ENCODE peak calls at places on chromosomes 11 and 22, in nine cellular contexts. One of them, this sample, is unnamed.

GRCh38 chr11:125091247-125091876 is 20.1 kb downstream of the TMEM218 start:
- DNase-seq in brain microvascular endothelial cell: peak
- DNase-seq in CD8-positive, alpha-beta T cell: no peak
- DNase-seq in H1: peak
- DNase-seq in lung: no peak
- DNase-seq in A673: peak
- DNase-seq in hepatocyte: peak
- DNase-seq in cardiac muscle cell: peak
- DNase-seq in esophagus squamous epithelium: no peak
- DNase-seq in this sample: peak

GRCh38 chr11:121596195-121597145 is 143.7 kb upstream of the SORL1-AS1 start:
- DNase-seq in cardiac muscle cell: no peak
- DNase-seq in hepatocyte: no peak
- DNase-seq in esophagus squamous epithelium: no peak
- DNase-seq in A673: no peak
- DNase-seq in H1: no peak
- DNase-seq in lung: no peak
- DNase-seq in brain microvascular endothelial cell: no peak
- DNase-seq in CD8-positive, alpha-beta T cell: no peak
- DNase-seq in this sample: no peak

GRCh38 chr11:47847892-47848635 is at the start of gene NUP160:
- DNase-seq in cardiac muscle cell: peak
- DNase-seq in CD8-positive, alpha-beta T cell: peak
- DNase-seq in hepatocyte: peak
- DNase-seq in esophagus squamous epithelium: peak
- DNase-seq in lung: peak
- DNase-seq in brain microvascular endothelial cell: peak
- DNase-seq in H1: peak
- DNase-seq in A673: peak
- DNase-seq in this sample: peak

GRCh38 chr11:106156290-106156937 is 79.0 kb downstream of the AASDHPPT start:
- DNase-seq in brain microvascular endothelial cell: peak
- DNase-seq in H1: no peak
- DNase-seq in hepatocyte: peak
- DNase-seq in cardiac muscle cell: peak
- DNase-seq in A673: peak
- DNase-seq in esophagus squamous epithelium: no peak
- DNase-seq in lung: no peak
- DNase-seq in CD8-positive, alpha-beta T cell: no peak
- DNase-seq in this sample: peak

GRCh38 chr11:44133335-44133946 is 38.0 kb downstream of the EXT2 start:
- DNase-seq in brain microvascular endothelial cell: peak
- DNase-seq in lung: no peak
- DNase-seq in H1: no peak
- DNase-seq in A673: peak
- DNase-seq in CD8-positive, alpha-beta T cell: no peak
- DNase-seq in esophagus squamous epithelium: no peak
- DNase-seq in cardiac muscle cell: peak
- DNase-seq in hepatocyte: peak
- DNase-seq in this sample: peak

GRCh38 chr11:34599406-34599901 is 21.4 kb upstream of the EHF start:
- DNase-seq in H1: no peak
- DNase-seq in brain microvascular endothelial cell: peak
- DNase-seq in A673: peak
- DNase-seq in esophagus squamous epithelium: no peak
- DNase-seq in hepatocyte: peak
- DNase-seq in cardiac muscle cell: no peak
- DNase-seq in CD8-positive, alpha-beta T cell: no peak
- DNase-seq in lung: no peak
- DNase-seq in this sample: no peak

GRCh38 chr11:132106336-132106982 is 736.0 kb downstream of the NTM start:
- DNase-seq in H1: no peak
- DNase-seq in cardiac muscle cell: no peak
- DNase-seq in hepatocyte: no peak
- DNase-seq in esophagus squamous epithelium: no peak
- DNase-seq in A673: no peak
- DNase-seq in brain microvascular endothelial cell: no peak
- DNase-seq in lung: no peak
- DNase-seq in CD8-positive, alpha-beta T cell: no peak
- DNase-seq in this sample: no peak

GRCh38 chr22:27718186-27719032 is 83.1 kb downstream of the MN1 start:
- DNase-seq in brain microvascular endothelial cell: peak
- DNase-seq in lung: peak
- DNase-seq in esophagus squamous epithelium: no peak
- DNase-seq in CD8-positive, alpha-beta T cell: no peak
- DNase-seq in cardiac muscle cell: peak
- DNase-seq in hepatocyte: peak
- DNase-seq in H1: no peak
- DNase-seq in A673: peak
- DNase-seq in this sample: peak

GRCh38 chr22:23212061-23213030 is 32.0 kb downstream of the BCR start:
- DNase-seq in brain microvascular endothelial cell: no peak
- DNase-seq in H1: no peak
- DNase-seq in CD8-positive, alpha-beta T cell: no peak
- DNase-seq in hepatocyte: no peak
- DNase-seq in A673: no peak
- DNase-seq in esophagus squamous epithelium: no peak
- DNase-seq in cardiac muscle cell: peak
- DNase-seq in lung: no peak
- DNase-seq in this sample: no peak

GRCh38 chr11:80204021-80204420 is 763.2 kb upstream of the TENM4 start:
- DNase-seq in hepatocyte: no peak
- DNase-seq in H1: no peak
- DNase-seq in brain microvascular endothelial cell: no peak
- DNase-seq in cardiac muscle cell: no peak
- DNase-seq in A673: no peak
- DNase-seq in esophagus squamous epithelium: no peak
- DNase-seq in CD8-positive, alpha-beta T cell: no peak
- DNase-seq in lung: no peak
- DNase-seq in this sample: no peak

GRCh38 chr11:114354076-114354475 is 46.2 kb downstream of the C11orf71 start:
- DNase-seq in hepatocyte: no peak
- DNase-seq in CD8-positive, alpha-beta T cell: no peak
- DNase-seq in H1: no peak
- DNase-seq in esophagus squamous epithelium: no peak
- DNase-seq in A673: peak
- DNase-seq in cardiac muscle cell: no peak
- DNase-seq in lung: no peak
- DNase-seq in brain microvascular endothelial cell: peak
- DNase-seq in this sample: no peak

GRCh38 chr11:20161230-20161918 is 1.1 kb upstream of the DBX1 start:
- DNase-seq in H1: no peak
- DNase-seq in esophagus squamous epithelium: no peak
- DNase-seq in lung: no peak
- DNase-seq in brain microvascular endothelial cell: no peak
- DNase-seq in A673: no peak
- DNase-seq in hepatocyte: peak
- DNase-seq in cardiac muscle cell: peak
- DNase-seq in CD8-positive, alpha-beta T cell: no peak
- DNase-seq in this sample: peak

GRCh38 chr11:8917157-8917820 is 6.3 kb downstream of the AKIP1 start:
- DNase-seq in hepatocyte: peak
- DNase-seq in esophagus squamous epithelium: no peak
- DNase-seq in CD8-positive, alpha-beta T cell: no peak
- DNase-seq in brain microvascular endothelial cell: peak
- DNase-seq in A673: peak
- DNase-seq in cardiac muscle cell: peak
- DNase-seq in H1: no peak
- DNase-seq in lung: peak
- DNase-seq in this sample: peak

GRCh38 chr11:33690290-33691050 is 10.2 kb downstream of the C11orf91 start:
- DNase-seq in lung: no peak
- DNase-seq in CD8-positive, alpha-beta T cell: no peak
- DNase-seq in H1: no peak
- DNase-seq in esophagus squamous epithelium: no peak
- DNase-seq in brain microvascular endothelial cell: peak
- DNase-seq in A673: no peak
- DNase-seq in cardiac muscle cell: no peak
- DNase-seq in hepatocyte: peak
- DNase-seq in this sample: no peak

GRCh38 chr11:66684635-66685034 is 6.9 kb upstream of the RBM4B start:
- DNase-seq in lung: no peak
- DNase-seq in esophagus squamous epithelium: no peak
- DNase-seq in CD8-positive, alpha-beta T cell: no peak
- DNase-seq in hepatocyte: no peak
- DNase-seq in H1: no peak
- DNase-seq in brain microvascular endothelial cell: no peak
- DNase-seq in cardiac muscle cell: no peak
- DNase-seq in A673: no peak
- DNase-seq in this sample: no peak

GRCh38 chr11:72233773-72234513 is 9.4 kb downstream of the INPPL1 start:
- DNase-seq in hepatocyte: no peak
- DNase-seq in H1: no peak
- DNase-seq in esophagus squamous epithelium: no peak
- DNase-seq in CD8-positive, alpha-beta T cell: no peak
- DNase-seq in lung: no peak
- DNase-seq in brain microvascular endothelial cell: no peak
- DNase-seq in A673: no peak
- DNase-seq in cardiac muscle cell: no peak
- DNase-seq in this sample: peak

GRCh38 chr11:130527648-130528300 is 79.3 kb downstream of the ADAMTS15 start:
- DNase-seq in hepatocyte: no peak
- DNase-seq in A673: no peak
- DNase-seq in cardiac muscle cell: peak
- DNase-seq in H1: no peak
- DNase-seq in CD8-positive, alpha-beta T cell: no peak
- DNase-seq in esophagus squamous epithelium: no peak
- DNase-seq in brain microvascular endothelial cell: peak
- DNase-seq in lung: no peak
- DNase-seq in this sample: peak

GRCh38 chr11:104899226-104899625 is 966 bp upstream of the CASP12 start:
- DNase-seq in esophagus squamous epithelium: no peak
- DNase-seq in cardiac muscle cell: no peak
- DNase-seq in H1: no peak
- DNase-seq in CD8-positive, alpha-beta T cell: no peak
- DNase-seq in A673: no peak
- DNase-seq in brain microvascular endothelial cell: no peak
- DNase-seq in hepatocyte: no peak
- DNase-seq in lung: no peak
- DNase-seq in this sample: peak

GRCh38 chr11:11978792-11979486 is 29.5 kb downstream of the DKK3 start:
- DNase-seq in cardiac muscle cell: no peak
- DNase-seq in hepatocyte: no peak
- DNase-seq in brain microvascular endothelial cell: peak
- DNase-seq in CD8-positive, alpha-beta T cell: no peak
- DNase-seq in lung: no peak
- DNase-seq in esophagus squamous epithelium: no peak
- DNase-seq in H1: no peak
- DNase-seq in A673: peak
- DNase-seq in this sample: peak
- H3K27ac ChIP-seq in cardiac muscle cell: peak
- H3K27ac ChIP-seq in hepatocyte: peak
- H3K27ac ChIP-seq in brain microvascular endothelial cell: peak
- H3K27ac ChIP-seq in CD8-positive, alpha-beta T cell: no peak
- H3K27ac ChIP-seq in lung: peak
- H3K27ac ChIP-seq in esophagus squamous epithelium: peak
- H3K27ac ChIP-seq in H1: no peak
- H3K27ac ChIP-seq in A673: peak
- H3K27ac ChIP-seq in this sample: peak

DNA sequence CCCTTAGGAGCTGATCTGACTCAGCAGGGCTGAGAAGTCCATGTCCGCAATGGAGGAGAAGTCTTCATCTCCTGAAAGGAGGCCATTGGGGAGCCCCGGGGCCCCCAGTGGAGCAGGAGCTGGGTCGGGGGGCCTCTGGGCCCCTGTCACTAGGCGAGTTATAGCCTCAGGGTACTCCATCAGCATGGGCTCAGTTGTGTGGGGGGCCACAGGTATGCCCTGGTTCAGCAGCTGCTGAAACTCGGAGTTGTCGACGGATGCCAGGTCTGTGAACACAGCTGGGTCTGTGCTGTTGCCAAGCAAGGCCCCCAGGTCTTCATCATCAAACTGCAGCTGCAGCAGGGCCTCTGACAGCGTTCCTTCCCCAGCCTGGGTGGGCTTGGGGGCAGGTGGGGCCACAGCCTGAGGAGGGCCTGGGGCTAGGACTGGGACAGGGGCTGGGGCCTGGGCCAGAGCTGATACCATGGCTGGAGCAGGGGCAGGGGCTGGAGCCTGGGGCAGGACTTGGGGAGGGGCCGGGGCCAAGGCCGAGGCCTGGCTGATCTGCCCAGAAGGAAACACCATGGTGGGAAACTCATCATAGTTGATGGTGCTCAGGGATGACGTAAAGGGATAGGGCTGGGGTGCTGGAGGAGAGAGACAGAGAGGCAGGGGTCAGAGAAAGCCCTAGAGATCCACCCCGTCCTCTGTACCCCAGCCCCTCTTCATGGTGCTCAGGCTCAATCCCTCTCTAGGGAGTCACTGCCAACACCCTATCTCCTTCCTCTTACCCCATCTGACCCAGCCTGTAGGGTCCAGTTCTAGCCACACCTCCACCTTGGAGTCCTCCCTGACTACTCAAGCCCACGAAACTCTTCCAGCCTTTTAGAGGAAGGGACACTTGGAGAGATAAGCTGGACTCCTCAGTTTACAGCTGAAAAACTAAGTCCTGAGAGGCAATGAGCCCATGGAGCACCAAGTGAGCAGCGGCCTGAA is 8.1 kb downstream of the RELA start:
- DNase-seq in brain microvascular endothelial cell: no peak
- DNase-seq in H1: no peak
- DNase-seq in A673: no peak
- DNase-seq in CD8-positive, alpha-beta T cell: no peak
- DNase-seq in cardiac muscle cell: no peak
- DNase-seq in esophagus squamous epithelium: no peak
- DNase-seq in hepatocyte: peak
- DNase-seq in lung: no peak
- DNase-seq in this sample: peak
- H3K27ac ChIP-seq in brain microvascular endothelial cell: no peak
- H3K27ac ChIP-seq in H1: no peak
- H3K27ac ChIP-seq in A673: no peak
- H3K27ac ChIP-seq in CD8-positive, alpha-beta T cell: no peak
- H3K27ac ChIP-seq in cardiac muscle cell: peak
- H3K27ac ChIP-seq in esophagus squamous epithelium: peak
- H3K27ac ChIP-seq in hepatocyte: peak
- H3K27ac ChIP-seq in lung: no peak
- H3K27ac ChIP-seq in this sample: no peak

GRCh38 chr11:14029971-14030531 is 67.5 kb downstream of the SPON1 start:
- DNase-seq in A673: no peak
- DNase-seq in hepatocyte: peak
- DNase-seq in H1: no peak
- DNase-seq in brain microvascular endothelial cell: peak
- DNase-seq in esophagus squamous epithelium: no peak
- DNase-seq in CD8-positive, alpha-beta T cell: no peak
- DNase-seq in cardiac muscle cell: peak
- DNase-seq in lung: peak
- DNase-seq in this sample: peak
- H3K27ac ChIP-seq in A673: no peak
- H3K27ac ChIP-seq in hepatocyte: peak
- H3K27ac ChIP-seq in H1: no peak
- H3K27ac ChIP-seq in brain microvascular endothelial cell: no peak
- H3K27ac ChIP-seq in esophagus squamous epithelium: peak
- H3K27ac ChIP-seq in CD8-positive, alpha-beta T cell: no peak
- H3K27ac ChIP-seq in cardiac muscle cell: no peak
- H3K27ac ChIP-seq in lung: no peak
- H3K27ac ChIP-seq in this sample: no peak

DNA sequence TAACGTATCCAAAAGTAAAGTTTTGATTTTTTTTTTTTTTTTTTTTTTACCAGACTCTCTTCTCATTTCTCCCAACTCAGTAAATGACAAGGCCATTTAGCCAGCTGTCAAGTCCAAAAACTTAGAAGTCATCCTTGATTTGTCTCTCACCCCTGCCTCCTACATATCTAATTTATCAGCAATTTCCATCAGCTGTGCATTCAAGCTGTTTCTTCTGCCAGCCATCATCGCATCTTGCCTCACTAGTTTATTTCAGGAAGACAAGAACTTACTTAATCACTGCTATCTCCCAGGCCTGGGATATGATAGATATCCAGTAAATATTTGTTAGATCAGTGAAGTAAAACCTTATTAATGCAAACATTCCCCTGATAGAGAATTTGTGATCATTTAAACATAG is 47.6 kb downstream of the SCGB1A1 start:
- DNase-seq in esophagus squamous epithelium: no peak
- DNase-seq in lung: no peak
- DNase-seq in cardiac muscle cell: no peak
- DNase-seq in A673: no peak
- DNase-seq in hepatocyte: no peak
- DNase-seq in CD8-positive, alpha-beta T cell: no peak
- DNase-seq in brain microvascular endothelial cell: no peak
- DNase-seq in H1: no peak
- DNase-seq in this sample: no peak
- H3K27ac ChIP-seq in esophagus squamous epithelium: no peak
- H3K27ac ChIP-seq in lung: no peak
- H3K27ac ChIP-seq in cardiac muscle cell: no peak
- H3K27ac ChIP-seq in A673: no peak
- H3K27ac ChIP-seq in hepatocyte: no peak
- H3K27ac ChIP-seq in CD8-positive, alpha-beta T cell: no peak
- H3K27ac ChIP-seq in brain microvascular endothelial cell: no peak
- H3K27ac ChIP-seq in H1: no peak
- H3K27ac ChIP-seq in this sample: no peak

This sample was measured in endodermal cell.